ENCODE peak calls at places on chromosomes 4 and X, in six cellular contexts. B is ovary, F is tibial nerve, W is HCT116, X is right lobe of liver, J is K562. Z is an unnamed sample.
A peak's percentile ranks its signal among the peaks of the same experiment; 100 is the strongest.

GRCh38 chrX:46587158-46587557 is 13.6 kb downstream of the CHST7 start:
- DNase-seq in J (no peak), W (no peak), B (no peak), X (no peak), F (no peak), Z (no peak)

GRCh38 chr4:61590881-61591280 is 390.8 kb downstream of the ADGRL3 start:
- DNase-seq in F (no peak), J (no peak), B (no peak), W (no peak), X (no peak), Z (no peak)

GRCh38 chr4:6134612-6135220 is 65.6 kb downstream of the JAKMIP1 start:
- DNase-seq in B (no peak), F (no peak), X (no peak), W (peak; percentile 51), J (peak; percentile 25), Z (no peak)

GRCh38 chrX:72046447-72046846 is 85.3 kb downstream of the RTL5 start:
- DNase-seq in W (no peak), X (no peak), J (no peak), B (no peak), F (no peak), Z (no peak)

GRCh38 chr4:25104561-25104960 is 55.7 kb downstream of the SEPSECS start:
- DNase-seq in B (no peak), W (no peak), J (no peak), X (no peak), F (no peak), Z (no peak)

GRCh38 chr4:180134116-180134866 is 2108.9 kb upstream of the TENM3 start:
- DNase-seq in F (no peak), B (no peak), J (no peak), W (no peak), X (no peak), Z (no peak)

GRCh38 chr4:7793186-7793585 is 146.5 kb downstream of the AFAP1 start:
- DNase-seq in B (no peak), X (no peak), W (no peak), F (no peak), J (no peak), Z (no peak)

GRCh38 chr4:114281561-114281960 is 302.1 kb upstream of the ARSJ start:
- DNase-seq in B (no peak), X (no peak), J (no peak), W (no peak), F (no peak), Z (no peak)

GRCh38 chrX:42934020-42934701 is 156.2 kb upstream of the PPP1R2C start:
- DNase-seq in W (no peak), B (no peak), J (no peak), X (no peak), F (no peak), Z (no peak)

GRCh38 chrX:151714367-151714766 is 1.5 kb upstream of the FATE1 start:
- DNase-seq in W (no peak), F (no peak), J (no peak), X (no peak), B (no peak), Z (no peak)

GRCh38 chrX:109485470-109486340 is 3.8 kb upstream of the GUCY2F start:
- DNase-seq in W (peak; percentile 49), J (peak; percentile 51), X (peak; percentile 29), F (peak; percentile 30), B (peak; percentile 57), Z (peak; percentile 55)

GRCh38 chrX:108165349-108166111 is 74.0 kb downstream of the ATG4A start:
- DNase-seq in W (peak; percentile 15), B (peak; percentile 48), J (peak; percentile 33), F (no peak), X (no peak), Z (no peak)

GRCh38 chrX:65671966-65672365 is 4.5 kb downstream of the MSN start:
- DNase-seq in B (no peak), J (no peak), X (no peak), W (no peak), F (no peak), Z (no peak)

GRCh38 chrX:65671286-65671685 is 3.8 kb downstream of the MSN start:
- DNase-seq in J (no peak), F (no peak), B (no peak), X (no peak), W (no peak), Z (no peak)

GRCh38 chrX:65667503-65668355 is at the start of gene MSN:
- DNase-seq in W (no peak), X (peak; percentile 87), J (peak; percentile 78), F (peak; percentile 57), B (peak; percentile 78), Z (peak; percentile 84)

GRCh38 chrX:65667157-65667502 is 324 bp upstream of the MSN start:
- DNase-seq in F (no peak), B (no peak), J (no peak), X (no peak), W (no peak), Z (no peak)

GRCh38 chrX:65668362-65669310 is 1.2 kb downstream of the MSN start:
- DNase-seq in B (peak; percentile 70), J (peak; percentile 75), F (peak; percentile 31), W (peak; percentile 29), X (peak; percentile 57), Z (peak; percentile 70)
- TF ChIP-seq POLR2A in B (peak; percentile 35), J (peak; percentile 66), F (no peak), W (no peak), X (no peak), Z (peak; percentile 26)

GRCh38 chrX:132483523-132483922 is 5.3 kb downstream of the MBNL3 start:
- DNase-seq in F (no peak), X (no peak), J (no peak), W (no peak), B (no peak), Z (no peak)
- H3K4me1 ChIP-seq in F (no peaks in the 10 kb centered on the region), X (no peaks in the 10 kb centered on the region), J (no peaks in the 10 kb centered on the region), W (no peaks in the 10 kb centered on the region), B (peaks cover 3% of the 10 kb centered on the region), Z (peaks cover 25% of the 10 kb centered on the region)

GRCh38 chr4:76590847-76591281 is 155.8 kb downstream of the SHROOM3 start:
- DNase-seq in J (no peak), F (no peak), X (no peak), B (no peak), W (no peak), Z (no peak)
- H3K4me3 ChIP-seq in J (no peak overlapping the region), F (no peak overlapping the region), X (no peak overlapping the region), B (no peak overlapping the region), W (no peak overlapping the region), Z (no peak overlapping the region)

DNA sequence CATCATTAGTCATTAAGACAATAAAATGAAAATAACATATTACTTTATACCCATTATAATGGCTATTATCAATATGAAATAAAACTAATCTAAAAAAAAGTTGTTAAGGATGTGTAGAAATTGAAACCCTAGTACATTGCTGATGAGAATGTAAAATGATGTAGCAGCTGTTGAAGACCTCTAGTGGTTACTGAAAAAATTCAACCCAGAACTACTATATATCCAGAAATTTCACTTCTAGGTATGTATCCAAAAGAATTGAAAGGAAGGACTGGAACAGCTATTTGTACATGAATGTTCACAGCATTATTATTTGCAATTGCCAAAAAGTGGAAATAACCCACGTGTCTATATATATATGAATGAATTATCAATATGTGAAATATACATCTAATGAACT is 180.3 kb upstream of the KLHL4 start:
- DNase-seq in W (no peak), X (no peak), J (no peak), B (no peak), F (no peak), Z (no peak)
- TF ChIP-seq POLR2A in W (no peak), X (no peak), J (no peak), B (no peak), F (no peak), Z (no peak)

DNA sequence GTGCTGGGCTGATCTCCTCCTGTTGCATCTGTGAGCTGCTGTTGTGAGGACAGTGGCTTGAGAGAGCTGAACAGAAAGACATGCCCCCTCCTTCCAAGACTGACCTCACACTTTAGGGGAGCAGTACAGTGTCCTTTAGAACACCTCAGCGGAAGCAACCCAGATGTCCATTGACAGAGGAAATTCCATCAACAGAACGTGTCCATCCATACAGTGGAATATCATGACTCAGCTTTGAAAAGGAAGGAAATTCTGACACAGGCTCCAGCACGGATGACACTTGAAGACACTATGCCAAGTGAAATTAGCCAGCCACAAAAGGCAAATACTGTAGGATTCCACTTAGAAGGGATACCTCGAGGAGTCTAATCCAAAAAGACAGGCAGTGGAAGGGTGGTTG is 103.5 kb downstream of the GPR143 start:
- DNase-seq in B (no peak), F (no peak), J (no peak), X (no peak), W (no peak), Z (no peak)
- H3K4me1 ChIP-seq in B (peaks cover 2% of the 10 kb centered on the region), F (no peaks in the 10 kb centered on the region), J (no peaks in the 10 kb centered on the region), X (no peaks in the 10 kb centered on the region), W (no peaks in the 10 kb centered on the region), Z (no peaks in the 10 kb centered on the region)

DNA sequence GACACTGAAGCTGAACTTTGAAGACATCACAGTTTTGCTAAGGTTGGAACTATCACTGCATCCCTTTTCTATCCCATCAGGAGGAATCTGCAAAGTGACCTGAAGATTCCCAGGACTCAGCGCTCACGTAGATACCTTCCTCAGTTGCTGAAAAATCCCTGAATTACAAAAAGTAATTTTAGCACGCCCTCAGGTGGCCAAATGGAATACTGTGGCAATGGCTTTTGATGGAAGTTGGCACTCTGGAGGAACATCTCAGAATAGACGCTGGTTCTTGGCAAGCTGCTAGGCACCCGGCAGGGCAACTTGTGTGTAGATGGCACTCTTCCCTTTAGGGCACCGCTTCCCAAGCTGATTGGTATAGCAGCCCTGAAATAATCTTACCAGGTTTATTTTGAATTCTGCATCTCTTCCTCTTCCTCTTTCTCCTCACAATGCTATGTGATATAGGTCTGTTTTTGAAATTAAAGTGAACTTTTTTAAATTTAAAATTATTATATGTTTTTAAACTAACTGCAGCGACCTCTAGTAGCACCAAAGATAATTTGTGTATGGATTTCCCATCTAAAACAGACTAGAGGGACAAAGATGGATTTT is 16.3 kb upstream of the ESX1 start:
- DNase-seq in W (peak; percentile 50), J (peak; percentile 9), F (peak; percentile 13), X (peak; percentile 38), B (no peak), Z (peak; percentile 15)
- H3K4me3 ChIP-seq in W (no peak overlapping the region), J (no peak overlapping the region), F (no peak overlapping the region), X (no peak overlapping the region), B (no peak overlapping the region), Z (peak overlapping the region; percentile 26)

GRCh38 chrX:56729152-56729557 is at the start of gene NBDY:
- DNase-seq in B (peak; percentile 43), W (no peak), X (peak; percentile 23), F (no peak), J (peak; percentile 12), Z (peak; percentile 39)
- TF ChIP-seq POLR2A in B (no peak), W (no peak), X (no peak), F (peak; percentile 66), J (no peak), Z (no peak)

GRCh38 chr4:22460266-22460665 is 55.6 kb downstream of the ADGRA3 start:
- DNase-seq in B (no peak), F (no peak), J (no peak), W (no peak), X (no peak), Z (no peak)
- H3K4me1 ChIP-seq in B (no peaks in the 10 kb centered on the region), F (no peaks in the 10 kb centered on the region), J (no peaks in the 10 kb centered on the region), W (peaks cover 8% of the 10 kb centered on the region), X (no peaks in the 10 kb centered on the region), Z (no peaks in the 10 kb centered on the region)

GRCh38 chr4:56414135-56414675 is 21.2 kb downstream of the PPAT start:
- DNase-seq in X (no peak), J (no peak), W (no peak), B (no peak), F (no peak), Z (no peak)
- H3K4me3 ChIP-seq in X (no peak overlapping the region), J (no peak overlapping the region), W (no peak overlapping the region), B (no peak overlapping the region), F (no peak overlapping the region), Z (no peak overlapping the region)